ENCODE peak calls at places on chromosomes 7 and 10, in eight cellular contexts. One of them, this sample, is unnamed. For H3K4me1, the result is how much of the 10 kb centered on the place peaks cover.

GRCh38 chr10:91756286-91756685 is 41.9 kb upstream of the TNKS2 start:
- DNase-seq in lung: no peak
- DNase-seq in CD8-positive, alpha-beta T cell: no peak
- DNase-seq in PC-3: no peak
- DNase-seq in cardiac muscle cell: no peak
- DNase-seq in Panc1: no peak
- DNase-seq in thyroid gland: no peak
- DNase-seq in pancreas: no peak
- DNase-seq in this sample: no peak

GRCh38 chr10:32489935-32490334 is 44.0 kb downstream of the CCDC7 start:
- DNase-seq in lung: no peak
- DNase-seq in CD8-positive, alpha-beta T cell: no peak
- DNase-seq in PC-3: no peak
- DNase-seq in cardiac muscle cell: no peak
- DNase-seq in Panc1: no peak
- DNase-seq in thyroid gland: no peak
- DNase-seq in pancreas: no peak
- DNase-seq in this sample: peak

GRCh38 chr7:30057741-30058140 is 29.5 kb downstream of the PLEKHA8 start:
- DNase-seq in lung: no peak
- DNase-seq in CD8-positive, alpha-beta T cell: no peak
- DNase-seq in PC-3: peak
- DNase-seq in cardiac muscle cell: no peak
- DNase-seq in Panc1: no peak
- DNase-seq in thyroid gland: no peak
- DNase-seq in pancreas: no peak
- DNase-seq in this sample: no peak

GRCh38 chr7:26157520-26158105 is 5.6 kb downstream of the NFE2L3 start:
- DNase-seq in lung: no peak
- DNase-seq in CD8-positive, alpha-beta T cell: no peak
- DNase-seq in PC-3: peak
- DNase-seq in cardiac muscle cell: no peak
- DNase-seq in Panc1: no peak
- DNase-seq in thyroid gland: no peak
- DNase-seq in pancreas: no peak
- DNase-seq in this sample: no peak

GRCh38 chr10:53487019-53487983 is 714.7 kb upstream of the MBL2 start:
- DNase-seq in lung: no peak
- DNase-seq in CD8-positive, alpha-beta T cell: no peak
- DNase-seq in PC-3: no peak
- DNase-seq in cardiac muscle cell: no peak
- DNase-seq in Panc1: no peak
- DNase-seq in thyroid gland: no peak
- DNase-seq in pancreas: no peak
- DNase-seq in this sample: no peak

GRCh38 chr7:108486291-108486966 is 30.2 kb upstream of the NRCAM start:
- DNase-seq in lung: no peak
- DNase-seq in CD8-positive, alpha-beta T cell: no peak
- DNase-seq in PC-3: no peak
- DNase-seq in cardiac muscle cell: no peak
- DNase-seq in Panc1: no peak
- DNase-seq in thyroid gland: no peak
- DNase-seq in pancreas: no peak
- DNase-seq in this sample: no peak

GRCh38 chr7:74612015-74612829 is 45.3 kb upstream of the GTF2I start:
- DNase-seq in lung: peak
- DNase-seq in CD8-positive, alpha-beta T cell: no peak
- DNase-seq in PC-3: no peak
- DNase-seq in cardiac muscle cell: peak
- DNase-seq in Panc1: no peak
- DNase-seq in thyroid gland: peak
- DNase-seq in pancreas: peak
- DNase-seq in this sample: peak

GRCh38 chr10:77350711-77351119 is 286.9 kb downstream of the KCNMA1 start:
- DNase-seq in lung: peak
- DNase-seq in CD8-positive, alpha-beta T cell: no peak
- DNase-seq in PC-3: peak
- DNase-seq in cardiac muscle cell: no peak
- DNase-seq in Panc1: peak
- DNase-seq in thyroid gland: no peak
- DNase-seq in pancreas: no peak
- DNase-seq in this sample: peak

GRCh38 chr10:119115921-119116320 is 12.0 kb downstream of the DENND10 start:
- DNase-seq in lung: no peak
- DNase-seq in CD8-positive, alpha-beta T cell: no peak
- DNase-seq in PC-3: no peak
- DNase-seq in cardiac muscle cell: no peak
- DNase-seq in Panc1: no peak
- DNase-seq in thyroid gland: no peak
- DNase-seq in pancreas: no peak
- DNase-seq in this sample: no peak

GRCh38 chr7:90629306-90629918 is 33.3 kb downstream of the CDK14 start:
- DNase-seq in lung: no peak
- DNase-seq in CD8-positive, alpha-beta T cell: no peak
- DNase-seq in PC-3: peak
- DNase-seq in cardiac muscle cell: peak
- DNase-seq in Panc1: peak
- DNase-seq in thyroid gland: no peak
- DNase-seq in pancreas: no peak
- DNase-seq in this sample: no peak

GRCh38 chr7:116569737-116570136 is 44.9 kb downstream of the CAV1 start:
- DNase-seq in lung: no peak
- DNase-seq in CD8-positive, alpha-beta T cell: no peak
- DNase-seq in PC-3: peak
- DNase-seq in cardiac muscle cell: no peak
- DNase-seq in Panc1: no peak
- DNase-seq in thyroid gland: no peak
- DNase-seq in pancreas: no peak
- DNase-seq in this sample: peak

GRCh38 chr10:34241226-34242000 is 573.7 kb downstream of the PARD3 start:
- DNase-seq in lung: no peak
- DNase-seq in CD8-positive, alpha-beta T cell: no peak
- DNase-seq in PC-3: no peak
- DNase-seq in cardiac muscle cell: no peak
- DNase-seq in Panc1: no peak
- DNase-seq in thyroid gland: no peak
- DNase-seq in pancreas: no peak
- DNase-seq in this sample: no peak

GRCh38 chr10:45419673-45420020 is 45.6 kb downstream of the ALOX5 start:
- DNase-seq in lung: no peak
- DNase-seq in CD8-positive, alpha-beta T cell: no peak
- DNase-seq in PC-3: no peak
- DNase-seq in cardiac muscle cell: no peak
- DNase-seq in Panc1: no peak
- DNase-seq in thyroid gland: no peak
- DNase-seq in pancreas: no peak
- DNase-seq in this sample: no peak
- H3K4me1 ChIP-seq in lung: under half
- H3K4me1 ChIP-seq in CD8-positive, alpha-beta T cell: half or more
- H3K4me1 ChIP-seq in PC-3: under half
- H3K4me1 ChIP-seq in cardiac muscle cell: under half
- H3K4me1 ChIP-seq in Panc1: under half
- H3K4me1 ChIP-seq in thyroid gland: under half
- H3K4me1 ChIP-seq in pancreas: under half
- H3K4me1 ChIP-seq in this sample: under half

DNA sequence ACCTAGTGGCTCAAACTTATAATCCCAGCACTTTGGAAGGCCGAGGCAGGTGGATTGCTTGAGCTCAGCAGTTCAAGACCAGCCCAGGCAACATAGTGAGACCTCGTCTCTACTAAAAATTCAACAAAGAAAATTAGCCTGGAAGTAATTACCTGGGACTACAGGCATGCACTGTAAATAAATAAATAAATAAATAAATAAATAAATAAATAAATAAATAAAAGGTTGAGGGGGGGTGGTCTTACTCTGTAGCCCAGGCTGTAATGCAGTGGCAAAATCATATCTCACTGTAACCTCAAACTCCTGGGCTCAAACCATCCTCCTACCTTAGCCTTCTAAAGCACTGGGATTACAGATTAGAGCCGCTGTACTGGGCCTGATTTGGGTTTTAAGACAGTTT is 50.5 kb downstream of the RALA start:
- DNase-seq in lung: no peak
- DNase-seq in CD8-positive, alpha-beta T cell: no peak
- DNase-seq in PC-3: no peak
- DNase-seq in cardiac muscle cell: no peak
- DNase-seq in Panc1: no peak
- DNase-seq in thyroid gland: no peak
- DNase-seq in pancreas: no peak
- DNase-seq in this sample: no peak
- TF ChIP-seq CTCF in lung: no peak
- TF ChIP-seq CTCF in CD8-positive, alpha-beta T cell: no peak
- TF ChIP-seq CTCF in PC-3: no peak
- TF ChIP-seq CTCF in cardiac muscle cell: no peak
- TF ChIP-seq CTCF in Panc1: no peak
- TF ChIP-seq CTCF in thyroid gland: no peak
- TF ChIP-seq CTCF in pancreas: no peak
- TF ChIP-seq CTCF in this sample: no peak

GRCh38 chr7:28067171-28067570 is 113.4 kb downstream of the JAZF1 start:
- DNase-seq in lung: no peak
- DNase-seq in CD8-positive, alpha-beta T cell: no peak
- DNase-seq in PC-3: no peak
- DNase-seq in cardiac muscle cell: no peak
- DNase-seq in Panc1: no peak
- DNase-seq in thyroid gland: no peak
- DNase-seq in pancreas: no peak
- DNase-seq in this sample: no peak
- H3K4me1 ChIP-seq in lung: under half
- H3K4me1 ChIP-seq in CD8-positive, alpha-beta T cell: under half
- H3K4me1 ChIP-seq in PC-3: under half
- H3K4me1 ChIP-seq in cardiac muscle cell: under half
- H3K4me1 ChIP-seq in Panc1: under half
- H3K4me1 ChIP-seq in thyroid gland: under half
- H3K4me1 ChIP-seq in pancreas: under half
- H3K4me1 ChIP-seq in this sample: under half

DNA sequence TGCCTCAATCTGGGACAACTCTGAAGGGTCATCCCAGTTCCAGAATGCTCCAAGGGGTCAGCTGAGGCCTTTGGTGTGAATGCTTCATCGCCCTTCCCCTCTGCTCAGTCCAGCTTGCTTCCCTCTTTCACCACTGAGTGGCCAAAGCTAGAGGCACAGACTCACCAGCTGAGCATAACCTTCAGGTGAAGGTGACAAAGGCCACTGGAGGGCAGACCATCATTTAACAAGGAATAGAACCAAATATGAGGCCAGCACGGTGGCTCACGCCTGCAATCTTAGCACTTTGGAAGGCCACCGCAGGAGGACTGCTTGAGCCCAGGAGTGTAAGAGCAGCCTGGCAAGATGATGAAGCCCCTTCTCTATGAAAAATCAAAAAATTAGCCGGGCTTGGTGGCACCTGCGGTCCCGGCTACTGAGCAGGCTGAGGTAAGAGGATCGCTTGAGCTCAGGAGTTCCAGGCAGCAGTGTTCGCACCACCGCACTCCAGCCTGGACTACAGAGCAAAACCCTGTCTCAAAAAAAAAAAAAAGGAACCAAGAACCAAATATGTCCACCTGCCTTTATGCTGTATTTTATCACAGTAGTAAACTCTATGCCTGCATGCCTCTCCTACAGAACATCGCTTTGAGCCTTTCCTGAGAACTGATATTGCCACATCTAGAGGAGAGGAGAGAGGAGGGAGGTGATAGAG is 13.4 kb downstream of the PRKAG2 start:
- DNase-seq in lung: no peak
- DNase-seq in CD8-positive, alpha-beta T cell: no peak
- DNase-seq in PC-3: no peak
- DNase-seq in cardiac muscle cell: peak
- DNase-seq in Panc1: no peak
- DNase-seq in thyroid gland: no peak
- DNase-seq in pancreas: no peak
- DNase-seq in this sample: no peak
- TF ChIP-seq CTCF in lung: no peak
- TF ChIP-seq CTCF in CD8-positive, alpha-beta T cell: no peak
- TF ChIP-seq CTCF in PC-3: no peak
- TF ChIP-seq CTCF in cardiac muscle cell: no peak
- TF ChIP-seq CTCF in Panc1: no peak
- TF ChIP-seq CTCF in thyroid gland: no peak
- TF ChIP-seq CTCF in pancreas: no peak
- TF ChIP-seq CTCF in this sample: no peak

GRCh38 chr7:18458830-18459229 is 36.7 kb upstream of the HDAC9 start:
- DNase-seq in lung: no peak
- DNase-seq in CD8-positive, alpha-beta T cell: no peak
- DNase-seq in PC-3: no peak
- DNase-seq in cardiac muscle cell: no peak
- DNase-seq in Panc1: no peak
- DNase-seq in thyroid gland: peak
- DNase-seq in pancreas: no peak
- DNase-seq in this sample: no peak
- H3K4me1 ChIP-seq in lung: under half
- H3K4me1 ChIP-seq in CD8-positive, alpha-beta T cell: under half
- H3K4me1 ChIP-seq in PC-3: under half
- H3K4me1 ChIP-seq in cardiac muscle cell: under half
- H3K4me1 ChIP-seq in Panc1: under half
- H3K4me1 ChIP-seq in thyroid gland: under half
- H3K4me1 ChIP-seq in pancreas: under half
- H3K4me1 ChIP-seq in this sample: under half

GRCh38 chr7:4268040-4268965 is 413.8 kb upstream of the FOXK1 start:
- DNase-seq in lung: no peak
- DNase-seq in CD8-positive, alpha-beta T cell: no peak
- DNase-seq in PC-3: peak
- DNase-seq in cardiac muscle cell: no peak
- DNase-seq in Panc1: no peak
- DNase-seq in thyroid gland: no peak
- DNase-seq in pancreas: no peak
- DNase-seq in this sample: no peak
- TF ChIP-seq CTCF in lung: no peak
- TF ChIP-seq CTCF in CD8-positive, alpha-beta T cell: no peak
- TF ChIP-seq CTCF in PC-3: no peak
- TF ChIP-seq CTCF in cardiac muscle cell: no peak
- TF ChIP-seq CTCF in Panc1: no peak
- TF ChIP-seq CTCF in thyroid gland: no peak
- TF ChIP-seq CTCF in pancreas: no peak
- TF ChIP-seq CTCF in this sample: no peak

DNA sequence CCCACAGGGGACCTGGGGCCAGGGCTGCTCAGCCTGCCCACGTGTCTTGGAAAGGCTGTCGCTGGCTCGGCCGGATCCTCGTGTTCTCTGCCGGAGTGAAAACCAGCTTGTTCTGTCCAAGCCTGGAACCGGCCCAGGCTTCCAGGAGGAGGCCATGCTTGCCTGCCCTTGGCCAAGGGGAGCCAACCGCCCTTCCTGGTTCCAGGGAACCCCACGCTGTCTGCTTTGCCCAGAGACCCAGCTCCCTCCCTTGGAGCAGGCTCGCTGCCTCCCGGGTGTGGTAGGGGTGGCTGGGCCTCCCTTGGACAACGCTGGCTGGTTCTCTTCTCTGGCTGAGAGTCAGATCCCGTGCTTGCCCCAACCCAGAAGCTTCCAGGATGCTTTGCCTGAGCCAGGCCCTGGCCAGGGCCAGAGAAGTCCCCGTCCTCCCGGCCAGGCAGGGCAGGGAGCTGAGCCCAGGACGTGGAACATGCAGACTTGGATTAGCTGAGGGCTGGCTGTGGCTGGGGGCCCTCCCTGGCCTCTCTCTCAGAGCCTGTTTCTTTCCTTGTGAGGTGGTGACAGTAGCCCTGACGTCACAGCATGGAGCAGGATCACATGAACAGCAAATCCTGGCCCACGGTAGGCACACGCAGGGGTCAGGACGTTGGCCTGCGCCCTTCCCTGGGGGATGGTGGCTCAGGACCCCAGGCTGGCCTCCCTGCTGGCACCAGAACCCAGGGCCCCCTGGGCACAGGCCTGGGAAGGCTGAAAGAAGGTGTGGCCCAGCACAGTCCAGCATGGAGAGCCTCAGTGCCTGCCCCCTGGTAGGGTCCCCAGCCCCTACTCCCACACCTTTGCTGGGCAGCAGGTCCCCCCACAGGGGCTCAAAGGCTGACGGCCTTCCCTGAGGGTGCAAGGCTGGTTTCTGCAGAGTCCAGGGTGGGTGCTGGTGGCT is 67.5 kb downstream of the PWWP2B start:
- DNase-seq in lung: no peak
- DNase-seq in CD8-positive, alpha-beta T cell: no peak
- DNase-seq in PC-3: no peak
- DNase-seq in cardiac muscle cell: peak
- DNase-seq in Panc1: no peak
- DNase-seq in thyroid gland: peak
- DNase-seq in pancreas: peak
- DNase-seq in this sample: no peak
- H3K4me1 ChIP-seq in lung: under half
- H3K4me1 ChIP-seq in CD8-positive, alpha-beta T cell: under half
- H3K4me1 ChIP-seq in PC-3: under half
- H3K4me1 ChIP-seq in cardiac muscle cell: under half
- H3K4me1 ChIP-seq in Panc1: under half
- H3K4me1 ChIP-seq in thyroid gland: under half
- H3K4me1 ChIP-seq in pancreas: under half
- H3K4me1 ChIP-seq in this sample: under half

This sample was measured in foreskin keratinocyte.